ENCODE peak calls at places on chromosomes 2 and 18, in ten cellular contexts. One of them, this sample, is unnamed. For H3K9me3, the result is how much of the 10 kb centered on the place peaks cover.

GRCh38 chr18:11989966-11990380 is 8.7 kb downstream of the IMPA2 start:
- DNase-seq in CD4-positive, alpha-beta T cell: no peak
- DNase-seq in ovary: no peak
- DNase-seq in stomach: peak
- DNase-seq in thoracic aorta: no peak
- DNase-seq in IMR-90: no peak
- DNase-seq in body of pancreas: peak
- DNase-seq in neural progenitor cell: peak
- DNase-seq in left ventricle myocardium inferior: no peak
- DNase-seq in cardiac muscle cell: peak
- DNase-seq in this sample: peak

GRCh38 chr18:75211721-75212625 is 1.4 kb downstream of the TSHZ1 start:
- DNase-seq in CD4-positive, alpha-beta T cell: peak
- DNase-seq in ovary: peak
- DNase-seq in stomach: no peak
- DNase-seq in thoracic aorta: no peak
- DNase-seq in IMR-90: peak
- DNase-seq in body of pancreas: peak
- DNase-seq in neural progenitor cell: peak
- DNase-seq in left ventricle myocardium inferior: peak
- DNase-seq in cardiac muscle cell: peak
- DNase-seq in this sample: peak

GRCh38 chr2:23404426-23404825 is 19.4 kb downstream of the KLHL29 start:
- DNase-seq in CD4-positive, alpha-beta T cell: no peak
- DNase-seq in ovary: peak
- DNase-seq in stomach: no peak
- DNase-seq in thoracic aorta: no peak
- DNase-seq in IMR-90: peak
- DNase-seq in body of pancreas: no peak
- DNase-seq in neural progenitor cell: peak
- DNase-seq in left ventricle myocardium inferior: no peak
- DNase-seq in cardiac muscle cell: peak
- DNase-seq in this sample: no peak

GRCh38 chr2:225137971-225138370 is 95.7 kb upstream of the DOCK10 start:
- DNase-seq in CD4-positive, alpha-beta T cell: no peak
- DNase-seq in ovary: no peak
- DNase-seq in stomach: no peak
- DNase-seq in thoracic aorta: no peak
- DNase-seq in IMR-90: peak
- DNase-seq in body of pancreas: no peak
- DNase-seq in neural progenitor cell: no peak
- DNase-seq in left ventricle myocardium inferior: no peak
- DNase-seq in cardiac muscle cell: no peak
- DNase-seq in this sample: no peak

GRCh38 chr2:131008967-131009366 is 84.3 kb downstream of the FAM168B start:
- DNase-seq in CD4-positive, alpha-beta T cell: no peak
- DNase-seq in ovary: no peak
- DNase-seq in stomach: no peak
- DNase-seq in thoracic aorta: no peak
- DNase-seq in IMR-90: no peak
- DNase-seq in body of pancreas: no peak
- DNase-seq in neural progenitor cell: no peak
- DNase-seq in left ventricle myocardium inferior: no peak
- DNase-seq in cardiac muscle cell: no peak
- DNase-seq in this sample: no peak

GRCh38 chr2:85771486-85771885 is 17.7 kb downstream of the ATOH8 start:
- DNase-seq in CD4-positive, alpha-beta T cell: no peak
- DNase-seq in ovary: no peak
- DNase-seq in stomach: no peak
- DNase-seq in thoracic aorta: no peak
- DNase-seq in IMR-90: no peak
- DNase-seq in body of pancreas: no peak
- DNase-seq in neural progenitor cell: no peak
- DNase-seq in left ventricle myocardium inferior: no peak
- DNase-seq in cardiac muscle cell: no peak
- DNase-seq in this sample: no peak

GRCh38 chr18:45481846-45482245 is 133.4 kb upstream of the SLC14A2 start:
- DNase-seq in CD4-positive, alpha-beta T cell: no peak
- DNase-seq in ovary: no peak
- DNase-seq in stomach: no peak
- DNase-seq in thoracic aorta: no peak
- DNase-seq in IMR-90: no peak
- DNase-seq in body of pancreas: no peak
- DNase-seq in neural progenitor cell: no peak
- DNase-seq in left ventricle myocardium inferior: no peak
- DNase-seq in cardiac muscle cell: no peak
- DNase-seq in this sample: no peak

GRCh38 chr2:221500501-221501209 is 71.4 kb downstream of the EPHA4 start:
- DNase-seq in CD4-positive, alpha-beta T cell: no peak
- DNase-seq in ovary: no peak
- DNase-seq in stomach: no peak
- DNase-seq in thoracic aorta: no peak
- DNase-seq in IMR-90: no peak
- DNase-seq in body of pancreas: no peak
- DNase-seq in neural progenitor cell: no peak
- DNase-seq in left ventricle myocardium inferior: no peak
- DNase-seq in cardiac muscle cell: peak
- DNase-seq in this sample: peak

GRCh38 chr2:196170202-196170680 is 1.1 kb downstream of the STK17B start:
- DNase-seq in CD4-positive, alpha-beta T cell: peak
- DNase-seq in ovary: no peak
- DNase-seq in stomach: peak
- DNase-seq in thoracic aorta: no peak
- DNase-seq in IMR-90: peak
- DNase-seq in body of pancreas: peak
- DNase-seq in neural progenitor cell: peak
- DNase-seq in left ventricle myocardium inferior: no peak
- DNase-seq in cardiac muscle cell: peak
- DNase-seq in this sample: peak

GRCh38 chr18:49030692-49031443 is 80.1 kb upstream of the SMAD7 start:
- DNase-seq in CD4-positive, alpha-beta T cell: no peak
- DNase-seq in ovary: no peak
- DNase-seq in stomach: peak
- DNase-seq in thoracic aorta: no peak
- DNase-seq in IMR-90: no peak
- DNase-seq in body of pancreas: no peak
- DNase-seq in neural progenitor cell: no peak
- DNase-seq in left ventricle myocardium inferior: no peak
- DNase-seq in cardiac muscle cell: no peak
- DNase-seq in this sample: no peak

GRCh38 chr2:217934321-217935131 is 68.3 kb downstream of the TNS1 start:
- DNase-seq in CD4-positive, alpha-beta T cell: no peak
- DNase-seq in ovary: no peak
- DNase-seq in stomach: no peak
- DNase-seq in thoracic aorta: no peak
- DNase-seq in IMR-90: peak
- DNase-seq in body of pancreas: peak
- DNase-seq in neural progenitor cell: no peak
- DNase-seq in left ventricle myocardium inferior: peak
- DNase-seq in cardiac muscle cell: no peak
- DNase-seq in this sample: peak

GRCh38 chr2:159995038-159995437 is 67.4 kb downstream of the PLA2R1 start:
- DNase-seq in CD4-positive, alpha-beta T cell: no peak
- DNase-seq in ovary: no peak
- DNase-seq in stomach: no peak
- DNase-seq in thoracic aorta: no peak
- DNase-seq in IMR-90: no peak
- DNase-seq in body of pancreas: no peak
- DNase-seq in neural progenitor cell: no peak
- DNase-seq in left ventricle myocardium inferior: no peak
- DNase-seq in cardiac muscle cell: no peak
- DNase-seq in this sample: no peak

GRCh38 chr2:159988412-159988970 is 73.9 kb downstream of the PLA2R1 start:
- DNase-seq in CD4-positive, alpha-beta T cell: no peak
- DNase-seq in ovary: no peak
- DNase-seq in stomach: no peak
- DNase-seq in thoracic aorta: no peak
- DNase-seq in IMR-90: no peak
- DNase-seq in body of pancreas: no peak
- DNase-seq in neural progenitor cell: no peak
- DNase-seq in left ventricle myocardium inferior: no peak
- DNase-seq in cardiac muscle cell: no peak
- DNase-seq in this sample: no peak

GRCh38 chr2:159987136-159987535 is 75.3 kb downstream of the PLA2R1 start:
- DNase-seq in CD4-positive, alpha-beta T cell: no peak
- DNase-seq in ovary: no peak
- DNase-seq in stomach: no peak
- DNase-seq in thoracic aorta: no peak
- DNase-seq in IMR-90: no peak
- DNase-seq in body of pancreas: no peak
- DNase-seq in neural progenitor cell: no peak
- DNase-seq in left ventricle myocardium inferior: no peak
- DNase-seq in cardiac muscle cell: no peak
- DNase-seq in this sample: no peak

GRCh38 chr2:159984034-159984433 is 78.4 kb downstream of the PLA2R1 start:
- DNase-seq in CD4-positive, alpha-beta T cell: no peak
- DNase-seq in ovary: no peak
- DNase-seq in stomach: no peak
- DNase-seq in thoracic aorta: no peak
- DNase-seq in IMR-90: no peak
- DNase-seq in body of pancreas: no peak
- DNase-seq in neural progenitor cell: no peak
- DNase-seq in left ventricle myocardium inferior: no peak
- DNase-seq in cardiac muscle cell: no peak
- DNase-seq in this sample: no peak

DNA sequence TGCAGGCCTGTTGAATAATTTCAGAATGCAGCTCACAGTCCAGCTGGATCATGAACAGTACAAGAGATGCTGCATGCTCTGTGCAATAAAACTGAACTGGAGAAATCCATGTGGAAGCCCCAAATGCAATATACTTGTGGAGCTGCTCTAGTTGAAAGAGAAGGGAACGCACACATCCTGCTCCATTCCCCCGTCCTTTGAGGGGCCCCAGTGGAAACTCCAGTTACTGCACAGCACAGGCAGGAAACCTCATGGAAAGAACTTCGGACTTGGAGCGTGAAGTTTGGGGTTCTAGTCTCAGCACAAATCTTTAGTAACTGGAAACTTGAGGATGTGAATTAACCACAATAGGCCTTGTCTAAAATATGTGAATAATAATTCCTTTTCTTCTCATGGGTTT is 73.2 kb downstream of the PLA2R1 start:
- DNase-seq in CD4-positive, alpha-beta T cell: no peak
- DNase-seq in ovary: no peak
- DNase-seq in stomach: no peak
- DNase-seq in thoracic aorta: no peak
- DNase-seq in IMR-90: no peak
- DNase-seq in body of pancreas: no peak
- DNase-seq in neural progenitor cell: peak
- DNase-seq in left ventricle myocardium inferior: no peak
- DNase-seq in cardiac muscle cell: no peak
- DNase-seq in this sample: no peak
- TF ChIP-seq CTCF in CD4-positive, alpha-beta T cell: no peak
- TF ChIP-seq CTCF in ovary: no peak
- TF ChIP-seq CTCF in stomach: no peak
- TF ChIP-seq CTCF in thoracic aorta: no peak
- TF ChIP-seq CTCF in IMR-90: no peak
- TF ChIP-seq CTCF in body of pancreas: no peak
- TF ChIP-seq CTCF in neural progenitor cell: peak
- TF ChIP-seq CTCF in left ventricle myocardium inferior: no peak
- TF ChIP-seq CTCF in cardiac muscle cell: no peak
- TF ChIP-seq CTCF in this sample: no peak

DNA sequence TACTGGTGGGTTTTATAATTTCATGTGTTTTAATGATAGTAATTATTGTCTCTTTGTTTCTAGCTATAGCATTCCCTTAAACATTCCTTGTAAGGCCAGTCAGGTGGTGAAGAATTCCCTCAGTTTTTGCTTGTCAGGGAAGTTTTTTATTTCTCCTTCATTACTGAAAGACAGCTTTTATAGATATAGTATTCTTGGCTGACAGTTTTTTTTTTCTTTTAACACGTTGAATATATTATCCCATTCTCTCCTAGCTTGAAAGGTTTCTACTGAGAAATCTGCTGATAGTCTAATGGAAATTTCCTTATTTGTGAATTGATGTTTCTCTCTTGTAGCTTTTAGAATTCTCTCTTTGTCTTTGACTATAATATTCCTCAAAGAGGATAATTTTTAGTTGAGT is 46.8 kb downstream of the ASB1 start:
- DNase-seq in CD4-positive, alpha-beta T cell: no peak
- DNase-seq in ovary: no peak
- DNase-seq in stomach: no peak
- DNase-seq in thoracic aorta: no peak
- DNase-seq in IMR-90: no peak
- DNase-seq in body of pancreas: no peak
- DNase-seq in neural progenitor cell: no peak
- DNase-seq in left ventricle myocardium inferior: no peak
- DNase-seq in cardiac muscle cell: no peak
- DNase-seq in this sample: no peak
- H3K9me3 ChIP-seq in CD4-positive, alpha-beta T cell: under half
- H3K9me3 ChIP-seq in ovary: under half
- H3K9me3 ChIP-seq in stomach: under half
- H3K9me3 ChIP-seq in thoracic aorta: under half
- H3K9me3 ChIP-seq in IMR-90: under half
- H3K9me3 ChIP-seq in body of pancreas: under half
- H3K9me3 ChIP-seq in neural progenitor cell: under half
- H3K9me3 ChIP-seq in left ventricle myocardium inferior: half or more
- H3K9me3 ChIP-seq in cardiac muscle cell: under half
- H3K9me3 ChIP-seq in this sample: under half

GRCh38 chr18:65093341-65093740 is 657.5 kb upstream of the CDH7 start:
- DNase-seq in CD4-positive, alpha-beta T cell: no peak
- DNase-seq in ovary: no peak
- DNase-seq in stomach: no peak
- DNase-seq in thoracic aorta: no peak
- DNase-seq in IMR-90: no peak
- DNase-seq in body of pancreas: no peak
- DNase-seq in neural progenitor cell: peak
- DNase-seq in left ventricle myocardium inferior: no peak
- DNase-seq in cardiac muscle cell: no peak
- DNase-seq in this sample: no peak

GRCh38 chr18:65091737-65092329 is 659.0 kb upstream of the CDH7 start:
- DNase-seq in CD4-positive, alpha-beta T cell: no peak
- DNase-seq in ovary: no peak
- DNase-seq in stomach: no peak
- DNase-seq in thoracic aorta: no peak
- DNase-seq in IMR-90: peak
- DNase-seq in body of pancreas: peak
- DNase-seq in neural progenitor cell: peak
- DNase-seq in left ventricle myocardium inferior: no peak
- DNase-seq in cardiac muscle cell: peak
- DNase-seq in this sample: no peak
- TF ChIP-seq CTCF in CD4-positive, alpha-beta T cell: no peak
- TF ChIP-seq CTCF in ovary: no peak
- TF ChIP-seq CTCF in stomach: peak
- TF ChIP-seq CTCF in thoracic aorta: no peak
- TF ChIP-seq CTCF in IMR-90: no peak
- TF ChIP-seq CTCF in body of pancreas: peak
- TF ChIP-seq CTCF in neural progenitor cell: peak
- TF ChIP-seq CTCF in left ventricle myocardium inferior: peak
- TF ChIP-seq CTCF in cardiac muscle cell: no peak
- TF ChIP-seq CTCF in this sample: no peak

DNA sequence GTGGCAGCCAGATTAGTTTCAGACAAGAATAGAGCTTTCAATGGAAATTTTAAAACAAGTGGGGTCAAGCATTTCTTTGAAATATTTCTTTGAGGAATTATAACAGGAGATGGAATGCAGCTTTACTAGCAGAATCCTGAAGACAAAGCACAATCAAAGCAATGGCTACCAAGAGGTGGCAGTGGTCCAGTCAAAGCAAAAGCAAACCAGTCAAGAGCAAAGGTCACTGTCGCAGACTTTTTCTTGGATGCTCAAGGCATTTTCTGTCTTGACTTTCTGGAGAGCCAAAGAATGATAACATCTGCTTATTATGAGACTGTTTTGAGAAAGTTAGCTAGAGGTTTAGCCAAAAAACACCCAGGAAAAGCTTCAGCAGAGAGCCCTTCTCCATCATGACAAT is 351.2 kb upstream of the DLGAP1 start:
- DNase-seq in CD4-positive, alpha-beta T cell: no peak
- DNase-seq in ovary: no peak
- DNase-seq in stomach: no peak
- DNase-seq in thoracic aorta: peak
- DNase-seq in IMR-90: no peak
- DNase-seq in body of pancreas: no peak
- DNase-seq in neural progenitor cell: no peak
- DNase-seq in left ventricle myocardium inferior: no peak
- DNase-seq in cardiac muscle cell: no peak
- DNase-seq in this sample: no peak
- H3K9me3 ChIP-seq in CD4-positive, alpha-beta T cell: under half
- H3K9me3 ChIP-seq in ovary: under half
- H3K9me3 ChIP-seq in stomach: under half
- H3K9me3 ChIP-seq in thoracic aorta: under half
- H3K9me3 ChIP-seq in IMR-90: under half
- H3K9me3 ChIP-seq in body of pancreas: under half
- H3K9me3 ChIP-seq in neural progenitor cell: under half
- H3K9me3 ChIP-seq in left ventricle myocardium inferior: under half
- H3K9me3 ChIP-seq in cardiac muscle cell: under half
- H3K9me3 ChIP-seq in this sample: under half

This sample was measured in gastrocnemius medialis.